ENCODE peak calls at places on chromosomes 12 and 14, in eight cellular contexts. One of them, this sample, is unnamed.

GRCh38 chr12:79217306-79217705 is 352.7 kb downstream of the SYT1 start:
- DNase-seq in spleen: no peak
- DNase-seq in HCT116: no peak
- DNase-seq in heart left ventricle: no peak
- DNase-seq in ovary: no peak
- DNase-seq in adrenal gland: no peak
- DNase-seq in endothelial cell of umbilical vein: no peak
- DNase-seq in uterus: no peak
- DNase-seq in this sample: no peak

GRCh38 chr12:52806821-52807543 is 6.9 kb downstream of the KRT4 start:
- DNase-seq in spleen: peak
- DNase-seq in HCT116: no peak
- DNase-seq in heart left ventricle: no peak
- DNase-seq in ovary: no peak
- DNase-seq in adrenal gland: no peak
- DNase-seq in endothelial cell of umbilical vein: no peak
- DNase-seq in uterus: no peak
- DNase-seq in this sample: peak

GRCh38 chr12:83017001-83017400 is 330.3 kb downstream of the TMTC2 start:
- DNase-seq in spleen: no peak
- DNase-seq in HCT116: peak
- DNase-seq in heart left ventricle: no peak
- DNase-seq in ovary: no peak
- DNase-seq in adrenal gland: no peak
- DNase-seq in endothelial cell of umbilical vein: no peak
- DNase-seq in uterus: no peak
- DNase-seq in this sample: no peak

GRCh38 chr12:91529829-91530228 is 347.2 kb upstream of the DCN start:
- DNase-seq in spleen: no peak
- DNase-seq in HCT116: no peak
- DNase-seq in heart left ventricle: no peak
- DNase-seq in ovary: no peak
- DNase-seq in adrenal gland: no peak
- DNase-seq in endothelial cell of umbilical vein: peak
- DNase-seq in uterus: no peak
- DNase-seq in this sample: no peak

GRCh38 chr12:10186299-10186698 is 7.5 kb downstream of the TMEM52B start:
- DNase-seq in spleen: peak
- DNase-seq in HCT116: no peak
- DNase-seq in heart left ventricle: peak
- DNase-seq in ovary: no peak
- DNase-seq in adrenal gland: peak
- DNase-seq in endothelial cell of umbilical vein: no peak
- DNase-seq in uterus: no peak
- DNase-seq in this sample: peak

GRCh38 chr12:120614873-120615272 is 25.6 kb upstream of the CABP1 start:
- DNase-seq in spleen: no peak
- DNase-seq in HCT116: no peak
- DNase-seq in heart left ventricle: no peak
- DNase-seq in ovary: no peak
- DNase-seq in adrenal gland: no peak
- DNase-seq in endothelial cell of umbilical vein: no peak
- DNase-seq in uterus: no peak
- DNase-seq in this sample: no peak

GRCh38 chr12:84069699-84070098 is 842.9 kb downstream of the SLC6A15 start:
- DNase-seq in spleen: no peak
- DNase-seq in HCT116: no peak
- DNase-seq in heart left ventricle: no peak
- DNase-seq in ovary: no peak
- DNase-seq in adrenal gland: no peak
- DNase-seq in endothelial cell of umbilical vein: no peak
- DNase-seq in uterus: no peak
- DNase-seq in this sample: no peak

GRCh38 chr12:104673294-104674062 is 216.7 kb downstream of the CHST11 start:
- DNase-seq in spleen: no peak
- DNase-seq in HCT116: no peak
- DNase-seq in heart left ventricle: no peak
- DNase-seq in ovary: no peak
- DNase-seq in adrenal gland: no peak
- DNase-seq in endothelial cell of umbilical vein: no peak
- DNase-seq in uterus: no peak
- DNase-seq in this sample: no peak

GRCh38 chr12:77625441-77625840 is 205.3 kb upstream of the NAV3 start:
- DNase-seq in spleen: no peak
- DNase-seq in HCT116: no peak
- DNase-seq in heart left ventricle: no peak
- DNase-seq in ovary: no peak
- DNase-seq in adrenal gland: no peak
- DNase-seq in endothelial cell of umbilical vein: no peak
- DNase-seq in uterus: no peak
- DNase-seq in this sample: no peak

GRCh38 chr12:72276212-72276865 is 4.2 kb downstream of the TRHDE start:
- DNase-seq in spleen: no peak
- DNase-seq in HCT116: no peak
- DNase-seq in heart left ventricle: no peak
- DNase-seq in ovary: no peak
- DNase-seq in adrenal gland: no peak
- DNase-seq in endothelial cell of umbilical vein: no peak
- DNase-seq in uterus: no peak
- DNase-seq in this sample: no peak

GRCh38 chr12:119090276-119090675 is 88.5 kb upstream of the HSPB8 start:
- DNase-seq in spleen: no peak
- DNase-seq in HCT116: no peak
- DNase-seq in heart left ventricle: no peak
- DNase-seq in ovary: no peak
- DNase-seq in adrenal gland: no peak
- DNase-seq in endothelial cell of umbilical vein: no peak
- DNase-seq in uterus: no peak
- DNase-seq in this sample: no peak

GRCh38 chr14:30243805-30244204 is 315.2 kb upstream of the G2E3 start:
- DNase-seq in spleen: no peak
- DNase-seq in HCT116: no peak
- DNase-seq in heart left ventricle: no peak
- DNase-seq in ovary: no peak
- DNase-seq in adrenal gland: no peak
- DNase-seq in endothelial cell of umbilical vein: no peak
- DNase-seq in uterus: no peak
- DNase-seq in this sample: no peak

GRCh38 chr14:76876076-76876475 is 49.9 kb downstream of the LRRC74A start:
- DNase-seq in spleen: no peak
- DNase-seq in HCT116: peak
- DNase-seq in heart left ventricle: peak
- DNase-seq in ovary: peak
- DNase-seq in adrenal gland: peak
- DNase-seq in endothelial cell of umbilical vein: peak
- DNase-seq in uterus: peak
- DNase-seq in this sample: no peak

GRCh38 chr12:123139926-123140674 is 10.8 kb downstream of the PITPNM2 start:
- DNase-seq in spleen: peak
- DNase-seq in HCT116: no peak
- DNase-seq in heart left ventricle: no peak
- DNase-seq in ovary: peak
- DNase-seq in adrenal gland: peak
- DNase-seq in endothelial cell of umbilical vein: peak
- DNase-seq in uterus: no peak
- DNase-seq in this sample: no peak

GRCh38 chr12:57456145-57456700 is 1.1 kb downstream of the INHBE start:
- DNase-seq in spleen: peak
- DNase-seq in HCT116: no peak
- DNase-seq in heart left ventricle: no peak
- DNase-seq in ovary: no peak
- DNase-seq in adrenal gland: no peak
- DNase-seq in endothelial cell of umbilical vein: peak
- DNase-seq in uterus: no peak
- DNase-seq in this sample: no peak

GRCh38 chr14:101233861-101234587 is 327.3 kb upstream of the DIO3 start:
- DNase-seq in spleen: no peak
- DNase-seq in HCT116: no peak
- DNase-seq in heart left ventricle: no peak
- DNase-seq in ovary: no peak
- DNase-seq in adrenal gland: peak
- DNase-seq in endothelial cell of umbilical vein: no peak
- DNase-seq in uterus: no peak
- DNase-seq in this sample: no peak

GRCh38 chr14:69571449-69571878 is 3.2 kb downstream of the CCDC177 start:
- DNase-seq in spleen: no peak
- DNase-seq in HCT116: no peak
- DNase-seq in heart left ventricle: no peak
- DNase-seq in ovary: no peak
- DNase-seq in adrenal gland: no peak
- DNase-seq in endothelial cell of umbilical vein: no peak
- DNase-seq in uterus: no peak
- DNase-seq in this sample: no peak

GRCh38 chr14:32682219-32682618 is 256.5 kb upstream of the NPAS3 start:
- DNase-seq in spleen: no peak
- DNase-seq in HCT116: no peak
- DNase-seq in heart left ventricle: no peak
- DNase-seq in ovary: no peak
- DNase-seq in adrenal gland: no peak
- DNase-seq in endothelial cell of umbilical vein: no peak
- DNase-seq in uterus: no peak
- DNase-seq in this sample: no peak

GRCh38 chr14:94965551-94966339 is 191.6 kb downstream of the DICER1 start:
- DNase-seq in spleen: no peak
- DNase-seq in HCT116: no peak
- DNase-seq in heart left ventricle: no peak
- DNase-seq in ovary: no peak
- DNase-seq in adrenal gland: no peak
- DNase-seq in endothelial cell of umbilical vein: no peak
- DNase-seq in uterus: no peak
- DNase-seq in this sample: no peak

GRCh38 chr14:104217486-104218360 is 79.3 kb downstream of the KIF26A start:
- DNase-seq in spleen: peak
- DNase-seq in HCT116: no peak
- DNase-seq in heart left ventricle: no peak
- DNase-seq in ovary: no peak
- DNase-seq in adrenal gland: no peak
- DNase-seq in endothelial cell of umbilical vein: no peak
- DNase-seq in uterus: no peak
- DNase-seq in this sample: no peak

DNA sequence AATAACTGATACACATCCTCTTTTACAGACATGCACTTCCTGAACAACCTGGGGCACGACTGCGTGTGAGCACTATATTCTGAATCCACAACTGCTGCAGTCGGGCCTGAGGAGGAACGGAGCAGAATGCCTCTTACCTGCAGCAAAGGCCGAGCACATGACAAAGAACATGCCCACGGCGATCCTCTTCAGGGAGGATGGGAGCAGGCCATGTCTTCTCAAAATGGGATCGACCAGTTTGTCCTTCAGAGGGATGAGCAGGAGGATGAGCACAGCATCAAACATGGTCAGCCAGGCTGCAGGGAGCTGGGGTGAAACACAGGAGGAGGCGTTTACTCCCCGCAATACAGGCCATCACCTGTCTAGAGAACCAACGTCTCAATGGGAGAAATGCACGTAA is 15.1 kb downstream of the SLC15A4 start:
- DNase-seq in spleen: no peak
- DNase-seq in HCT116: no peak
- DNase-seq in heart left ventricle: no peak
- DNase-seq in ovary: no peak
- DNase-seq in adrenal gland: no peak
- DNase-seq in endothelial cell of umbilical vein: no peak
- DNase-seq in uterus: no peak
- DNase-seq in this sample: no peak
- TF ChIP-seq POLR2A in spleen: no peak
- TF ChIP-seq POLR2A in HCT116: no peak
- TF ChIP-seq POLR2A in heart left ventricle: no peak
- TF ChIP-seq POLR2A in ovary: no peak
- TF ChIP-seq POLR2A in adrenal gland: no peak
- TF ChIP-seq POLR2A in endothelial cell of umbilical vein: no peak
- TF ChIP-seq POLR2A in uterus: no peak
- TF ChIP-seq POLR2A in this sample: no peak

DNA sequence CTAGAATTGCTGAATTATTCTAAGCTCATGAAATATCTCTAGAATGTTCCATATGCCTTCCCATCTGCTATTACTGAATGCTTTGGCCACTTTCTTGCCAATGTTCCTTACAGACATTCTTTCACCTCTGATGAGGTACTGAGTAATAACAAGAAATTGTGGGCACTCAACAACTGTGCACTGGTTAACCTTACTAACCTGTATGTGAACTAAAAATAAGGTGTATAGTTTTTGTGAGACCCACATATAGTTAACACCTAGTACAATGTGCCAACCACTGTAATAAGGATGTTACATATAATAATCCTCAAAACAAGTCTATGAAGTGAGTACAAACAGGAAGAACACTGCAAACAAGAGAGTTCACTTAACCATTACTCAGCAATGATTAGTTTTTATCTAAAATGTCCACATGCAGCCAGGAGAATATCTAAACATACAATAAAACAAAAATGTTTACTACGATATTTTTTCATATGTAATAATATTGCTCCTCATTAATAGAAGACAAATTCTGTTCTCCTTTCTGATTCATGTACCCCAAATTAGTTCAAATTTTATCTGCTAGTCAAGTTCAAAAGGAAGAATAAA is 4.4 kb downstream of the DDHD1 start:
- DNase-seq in spleen: no peak
- DNase-seq in HCT116: no peak
- DNase-seq in heart left ventricle: no peak
- DNase-seq in ovary: no peak
- DNase-seq in adrenal gland: no peak
- DNase-seq in endothelial cell of umbilical vein: no peak
- DNase-seq in uterus: no peak
- DNase-seq in this sample: no peak
- H3K4me3 ChIP-seq in spleen: no peak
- H3K4me3 ChIP-seq in HCT116: no peak
- H3K4me3 ChIP-seq in heart left ventricle: no peak
- H3K4me3 ChIP-seq in ovary: no peak
- H3K4me3 ChIP-seq in adrenal gland: no peak
- H3K4me3 ChIP-seq in endothelial cell of umbilical vein: no peak
- H3K4me3 ChIP-seq in uterus: no peak
- H3K4me3 ChIP-seq in this sample: no peak

DNA sequence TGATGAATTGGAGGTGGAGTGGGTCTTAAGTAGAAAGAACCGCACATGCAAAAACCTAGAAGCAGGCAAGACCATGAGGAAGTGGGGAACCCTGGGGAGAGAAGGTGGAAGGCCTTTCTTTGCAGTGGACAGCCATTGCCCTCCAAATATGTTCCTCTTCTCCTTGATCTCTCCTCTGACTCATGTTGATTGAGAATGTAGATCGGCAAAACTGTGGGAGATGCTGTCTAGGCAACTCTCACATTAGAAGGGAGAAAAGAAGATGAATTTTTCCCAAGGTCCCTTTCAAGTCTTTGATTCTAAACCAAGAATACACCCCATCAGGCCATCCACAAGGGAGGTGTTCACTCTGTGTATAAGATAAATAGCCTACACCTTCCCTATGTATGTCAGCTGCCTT is 257.5 kb downstream of the MSRB3 start:
- DNase-seq in spleen: no peak
- DNase-seq in HCT116: no peak
- DNase-seq in heart left ventricle: no peak
- DNase-seq in ovary: no peak
- DNase-seq in adrenal gland: no peak
- DNase-seq in endothelial cell of umbilical vein: no peak
- DNase-seq in uterus: no peak
- DNase-seq in this sample: no peak
- TF ChIP-seq POLR2A in spleen: no peak
- TF ChIP-seq POLR2A in HCT116: no peak
- TF ChIP-seq POLR2A in heart left ventricle: no peak
- TF ChIP-seq POLR2A in ovary: no peak
- TF ChIP-seq POLR2A in adrenal gland: no peak
- TF ChIP-seq POLR2A in endothelial cell of umbilical vein: no peak
- TF ChIP-seq POLR2A in uterus: no peak
- TF ChIP-seq POLR2A in this sample: no peak

GRCh38 chr12:26935636-26936378 is 2.0 kb downstream of the INTS13 start:
- DNase-seq in spleen: no peak
- DNase-seq in HCT116: no peak
- DNase-seq in heart left ventricle: no peak
- DNase-seq in ovary: no peak
- DNase-seq in adrenal gland: no peak
- DNase-seq in endothelial cell of umbilical vein: peak
- DNase-seq in uterus: no peak
- DNase-seq in this sample: no peak
- H3K4me3 ChIP-seq in spleen: no peak
- H3K4me3 ChIP-seq in HCT116: no peak
- H3K4me3 ChIP-seq in heart left ventricle: no peak
- H3K4me3 ChIP-seq in ovary: no peak
- H3K4me3 ChIP-seq in adrenal gland: no peak
- H3K4me3 ChIP-seq in endothelial cell of umbilical vein: no peak
- H3K4me3 ChIP-seq in uterus: no peak
- H3K4me3 ChIP-seq in this sample: no peak

This sample was measured in right lobe of liver.